ENCODE peak calls at places on chromosomes 5 and 9, in eight cellular contexts. K, P, F, S, X, T, E and L are unnamed samples.

GRCh38 chr5:68647743-68648142 is 432.2 kb downstream of the PIK3R1 start:
- DNase-seq in X (no peak), T (no peak), K (no peak), F (no peak), E (no peak), P (no peak), S (no peak), L (no peak)

GRCh38 chr5:1086871-1087270 is 25.0 kb downstream of the SLC12A7 start:
- DNase-seq in P (no peak), T (no peak), K (no peak), E (no peak), X (no peak), F (no peak), S (no peak), L (no peak)

GRCh38 chr9:127971357-127972315 is 9.2 kb downstream of the EEIG1 start:
- DNase-seq in F (no peak), X (no peak), P (no peak), E (peak; percentile 5), S (no peak), T (no peak), K (no peak), L (no peak)

GRCh38 chr5:178418471-178419010 is 171.7 kb downstream of the COL23A1 start:
- DNase-seq in T (no peak), P (no peak), K (peak; percentile 20), S (no peak), X (no peak), E (no peak), F (no peak), L (no peak)

GRCh38 chr9:75064307-75065025 is 23.5 kb downstream of the NMRK1 start:
- DNase-seq in P (peak; percentile 72), T (no peak), X (no peak), E (no peak), S (peak; percentile 50), F (peak; percentile 62), K (no peak), L (no peak)

GRCh38 chr9:98074119-98074990 is 17.8 kb downstream of the NANS start:
- DNase-seq in F (peak; percentile 21), S (no peak), P (peak; percentile 59), T (peak; percentile 36), E (peak; percentile 59), X (no peak), K (no peak), L (no peak)

GRCh38 chr9:128495804-128496417 is 8.6 kb upstream of the GLE1 start:
- DNase-seq in S (no peak), F (no peak), P (no peak), K (peak; percentile 4), E (no peak), T (peak; percentile 70), X (no peak), L (no peak)

GRCh38 chr9:109349431-109349846 is 28.6 kb upstream of the EPB41L4B start:
- DNase-seq in P (peak; percentile 89), E (no peak), X (peak; percentile 49), S (peak; percentile 96), K (no peak), F (peak; percentile 97), T (no peak), L (peak; percentile 4)

GRCh38 chr5:176735383-176736265 is 74.7 kb upstream of the UNC5A start:
- DNase-seq in T (no peak), P (no peak), X (no peak), E (no peak), S (no peak), K (peak; percentile 26), F (no peak), L (no peak)

GRCh38 chr9:22170162-22170932 is 161.2 kb upstream of the CDKN2B start:
- DNase-seq in K (no peak), T (peak; percentile 9), S (peak; percentile 69), E (no peak), P (peak; percentile 89), F (peak; percentile 74), X (no peak), L (no peak)

GRCh38 chr9:7273575-7273974 is 515.8 kb downstream of the KDM4C start:
- DNase-seq in T (no peak), K (no peak), S (no peak), F (peak; percentile 6), P (peak; percentile 40), X (peak; percentile 6), E (peak; percentile 19), L (no peak)

GRCh38 chr9:20084125-20084524 is 295.3 kb upstream of the SLC24A2 start:
- DNase-seq in P (no peak), F (no peak), E (no peak), T (no peak), K (no peak), X (no peak), S (no peak), L (no peak)

GRCh38 chr5:65815156-65815555 is 93.2 kb downstream of the NLN start:
- DNase-seq in F (no peak), S (no peak), X (no peak), P (no peak), T (no peak), E (no peak), K (no peak), L (no peak)

GRCh38 chr9:42852133-42852532 is 668.7 kb downstream of the SPATA31A6 start:
- DNase-seq in P (no peak), K (no peak), S (no peak), E (peak; percentile 64), F (peak; percentile 8), X (no peak), T (peak; percentile 52), L (no peak)

GRCh38 chr9:83981126-83981871 is 694 bp downstream of the RMI1 start:
- DNase-seq in P (peak; percentile 35), K (no peak), S (peak; percentile 32), E (peak; percentile 36), T (no peak), X (no peak), F (peak; percentile 36), L (no peak)

GRCh38 chr9:17613723-17614122 is 34.9 kb downstream of the SH3GL2 start:
- DNase-seq in K (no peak), F (peak; percentile 87), P (peak; percentile 82), X (peak; percentile 56), S (peak; percentile 84), E (no peak), T (no peak), L (peak; percentile 78)

GRCh38 chr5:573976-574375 is 38.2 kb upstream of the CEP72 start:
- DNase-seq in K (peak; percentile 63), S (no peak), E (no peak), P (no peak), F (no peak), X (no peak), T (no peak), L (no peak)

GRCh38 chr9:129202613-129203555 is 24.8 kb upstream of the IER5L start:
- DNase-seq in E (peak; percentile 89), F (peak; percentile 65), T (peak; percentile 28), S (peak; percentile 34), P (peak; percentile 63), K (peak; percentile 94), X (peak; percentile 29), L (peak; percentile 15)

GRCh38 chr5:56910123-56910951 is 941 bp downstream of the SETD9 start:
- DNase-seq in P (no peak), S (peak; percentile 34), T (peak; percentile 61), X (peak; percentile 34), F (peak; percentile 45), E (peak; percentile 47), K (peak; percentile 82), L (no peak)

GRCh38 chr9:655875-656274 is 185.6 kb upstream of the DMRT1 start:
- DNase-seq in S (no peak), T (no peak), P (no peak), K (peak; percentile 89), F (peak; percentile 24), X (no peak), E (peak; percentile 93), L (no peak)

GRCh38 chr9:78664370-78664769 is 367.4 kb downstream of the PSAT1 start:
- DNase-seq in K (no peak), X (peak; percentile 26), F (no peak), P (peak; percentile 52), T (no peak), S (no peak), E (no peak), L (no peak)

GRCh38 chr5:148374693-148375360 is 8.9 kb upstream of the FBXO38 start:
- DNase-seq in K (no peak), P (peak; percentile 65), F (peak; percentile 48), X (no peak), T (peak; percentile 72), E (no peak), S (peak; percentile 26), L (no peak)

GRCh38 chr5:173515526-173515925 is 100.9 kb downstream of the BOD1 start:
- DNase-seq in X (peak; percentile 50), S (peak; percentile 19), F (peak; percentile 33), T (no peak), E (no peak), P (peak; percentile 76), K (no peak), L (peak; percentile 72)

GRCh38 chr9:98080346-98080745 is 23.8 kb downstream of the NANS start:
- DNase-seq in P (peak; percentile 52), X (no peak), S (no peak), E (no peak), F (peak; percentile 22), T (no peak), K (no peak), L (no peak)

GRCh38 chr9:93473411-93473810 is 20.0 kb upstream of the FAM120AOS start:
- DNase-seq in S (no peak), P (peak; percentile 61), T (no peak), F (peak; percentile 17), K (no peak), E (no peak), X (no peak), L (no peak)

GRCh38 chr9:19201899-19202891 is 28.3 kb upstream of the DENND4C start:
- DNase-seq in E (no peak), T (peak; percentile 92), P (no peak), X (no peak), F (no peak), K (no peak), S (no peak), L (no peak)

GRCh38 chr9:131668439-131669233 is 71.2 kb downstream of the RAPGEF1 start:
- DNase-seq in P (peak; percentile 84), F (peak; percentile 88), E (no peak), T (peak; percentile 32), X (no peak), S (peak; percentile 86), K (no peak), L (no peak)

GRCh38 chr9:126327016-126327749 is 554 bp downstream of the MVB12B start:
- DNase-seq in K (peak; percentile 76), E (no peak), F (no peak), P (no peak), S (no peak), X (no peak), T (no peak), L (no peak)
- H3K4me3 ChIP-seq in K (peak overlapping the region; percentile 74), E (peak overlapping the region; percentile 72), F (peak overlapping the region; percentile 49), P (peak overlapping the region; percentile 80), S (peak overlapping the region; percentile 63), X (peak overlapping the region; percentile 72), T (peak overlapping the region; percentile 70), L (peak overlapping the region; percentile 50)

GRCh38 chr9:90141723-90142122 is 500.9 kb downstream of the DIRAS2 start:
- DNase-seq in F (peak; percentile 7), S (no peak), X (no peak), P (peak; percentile 29), K (no peak), E (no peak), T (peak; percentile 12), L (no peak)
- TF ChIP-seq CTCF in F (peak; percentile 39), S (peak; percentile 60), X (peak; percentile 68), P (peak; percentile 61), K (peak; percentile 45), E (peak; percentile 54), T (peak; percentile 52), L (peak; percentile 34)

GRCh38 chr9:137315581-137316011 is 13.5 kb upstream of the NRARP start:
- DNase-seq in S (no peak), F (no peak), P (no peak), E (no peak), T (no peak), X (no peak), K (no peak), L (no peak)
- H3K4me3 ChIP-seq in S (no peak overlapping the region), F (no peak overlapping the region), P (no peak overlapping the region), E (peak overlapping the region; percentile 54), T (peak overlapping the region; percentile 6), X (no peak overlapping the region), K (no peak overlapping the region), L (no peak overlapping the region)

GRCh38 chr5:139711067-139711851 is 63.1 kb downstream of the CXXC5 start:
- DNase-seq in X (no peak), T (no peak), P (peak; percentile 28), K (no peak), F (peak; percentile 49), E (no peak), S (no peak), L (no peak)
- TF ChIP-seq CTCF in X (peak; percentile 18), T (peak; percentile 47), P (peak; percentile 27), K (no peak), F (no peak), E (no peak), S (no peak), L (peak; percentile 22)